ENCODE peak calls at places on chromosomes 7 and 10, in five cellular contexts. V, G, T, B and D are unnamed samples.

GRCh38 chr7:503575-504111 is 16.0 kb downstream of the PDGFA start:
- DNase-seq in V (peak), G (no peak), T (no peak), B (no peak), D (no peak)

GRCh38 chr10:122514045-122514840 is 46.3 kb upstream of the DMBT1 start:
- DNase-seq in V (no peak), G (no peak), T (no peak), B (no peak), D (no peak)

GRCh38 chr10:24344695-24345473 is 135.9 kb downstream of the KIAA1217 start:
- DNase-seq in V (no peak), G (no peak), T (no peak), B (no peak), D (no peak)

GRCh38 chr10:130541090-130541489 is 404.9 kb downstream of the GLRX3 start:
- DNase-seq in V (no peak), G (no peak), T (no peak), B (no peak), D (no peak)

GRCh38 chr10:107924458-107924857 is 760.0 kb upstream of the SORCS1 start:
- DNase-seq in V (no peak), G (no peak), T (no peak), B (no peak), D (no peak)

GRCh38 chr7:82051641-82052040 is 281.8 kb upstream of the HGF start:
- DNase-seq in V (no peak), G (no peak), T (no peak), B (no peak), D (no peak)

GRCh38 chr10:93552780-93553179 is 13.7 kb upstream of the FFAR4 start:
- DNase-seq in V (no peak), G (no peak), T (no peak), B (no peak), D (no peak)

GRCh38 chr7:91005024-91005423 is 259.2 kb upstream of the FZD1 start:
- DNase-seq in V (no peak), G (no peak), T (no peak), B (no peak), D (no peak)

GRCh38 chr7:120996983-120997334 is 8.4 kb downstream of the CPED1 start:
- DNase-seq in V (no peak), G (no peak), T (no peak), B (no peak), D (no peak)

DNA sequence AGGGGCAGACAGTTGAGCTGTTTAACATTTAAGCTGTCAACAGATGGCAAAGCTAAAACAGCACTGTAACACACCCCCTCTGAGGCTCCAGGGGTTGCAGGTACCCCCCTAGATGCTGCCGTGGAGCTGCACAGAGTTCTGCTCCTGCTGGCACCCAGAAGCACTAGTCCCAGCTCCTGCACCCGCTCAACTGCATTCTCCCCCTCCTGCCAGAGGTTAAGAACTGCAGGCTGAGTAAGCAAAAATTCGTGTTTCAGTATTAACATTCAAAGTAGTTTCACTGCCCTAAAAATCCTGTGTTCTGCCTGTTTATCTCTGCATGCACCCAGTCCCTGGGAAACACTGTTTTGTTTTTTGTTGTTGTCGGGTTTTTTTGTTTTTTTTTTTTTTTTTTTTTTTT is 790.8 kb upstream of the KCND2 start:
- DNase-seq in V (peak), G (peak), T (no peak), B (peak), D (no peak)
- TF ChIP-seq CTCF in V (peak), G (peak), T (peak), B (peak), D (no peak)

GRCh38 chr7:37141742-37142141 is 306.9 kb downstream of the ELMO1 start:
- DNase-seq in V (no peak), G (no peak), T (no peak), B (no peak), D (no peak)
- TF ChIP-seq CTCF in V (no peak), G (no peak), T (peak), B (no peak), D (peak)

GRCh38 chr10:61663466-61663865 is 737 bp downstream of the CABCOCO1 start:
- DNase-seq in V (no peak), G (no peak), T (no peak), B (no peak), D (no peak)

GRCh38 chr10:61664985-61665384 is 2.3 kb downstream of the CABCOCO1 start:
- DNase-seq in V (no peak), G (no peak), T (no peak), B (no peak), D (no peak)

GRCh38 chr10:61669849-61670248 is 7.1 kb downstream of the CABCOCO1 start:
- DNase-seq in V (no peak), G (no peak), T (no peak), B (no peak), D (no peak)

GRCh38 chr10:61673360-61673759 is 10.6 kb downstream of the CABCOCO1 start:
- DNase-seq in V (no peak), G (no peak), T (no peak), B (no peak), D (no peak)

GRCh38 chr10:61669161-61669755 is 6.5 kb downstream of the CABCOCO1 start:
- DNase-seq in V (no peak), G (no peak), T (no peak), B (no peak), D (no peak)
- TF ChIP-seq CTCF in V (no peak), G (no peak), T (no peak), B (peak), D (no peak)

DNA sequence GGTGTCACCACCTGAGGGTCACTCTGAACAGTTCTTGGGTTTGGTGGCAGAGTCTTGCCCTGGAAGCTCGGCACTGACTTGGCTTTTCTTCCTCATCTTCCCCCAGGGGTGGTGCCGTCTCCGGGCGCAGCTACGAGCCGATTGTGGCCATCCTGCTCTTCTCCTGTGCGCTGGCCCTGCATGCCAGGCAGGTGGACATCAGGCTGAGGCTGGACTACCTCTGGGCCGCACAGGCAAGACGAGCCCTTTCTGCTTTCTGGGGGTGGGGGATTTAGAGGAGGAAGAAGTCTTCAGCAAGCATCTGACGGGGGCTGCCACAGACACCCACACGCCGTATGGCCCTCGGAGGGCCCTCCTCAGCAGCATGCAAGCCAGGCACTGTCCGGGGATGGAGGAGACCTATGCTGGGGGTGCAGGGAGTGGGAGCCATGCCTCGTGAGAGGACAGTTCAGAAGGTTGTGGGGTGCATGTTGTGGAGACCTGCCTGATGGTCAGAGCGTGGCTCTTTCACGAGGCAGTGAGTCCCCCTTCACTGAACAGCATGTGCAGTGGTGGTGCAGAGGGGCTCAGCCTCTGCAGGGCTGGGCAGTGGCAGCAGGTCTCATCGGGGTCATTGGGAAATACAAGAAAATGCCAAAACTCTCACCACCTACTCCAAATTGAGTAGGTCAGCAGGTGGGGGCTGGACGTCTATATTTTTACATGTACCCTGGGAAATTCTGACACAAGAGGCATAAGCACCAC is 112.4 kb downstream of the ADCY1 start:
- DNase-seq in V (no peak), G (no peak), T (no peak), B (no peak), D (no peak)
- TF ChIP-seq CTCF in V (no peak), G (no peak), T (no peak), B (no peak), D (no peak)

GRCh38 chr7:99092064-99092720 is 51.7 kb downstream of the SMURF1 start:
- DNase-seq in V (peak), G (no peak), T (no peak), B (no peak), D (no peak)
- TF ChIP-seq CTCF in V (no peak), G (no peak), T (no peak), B (no peak), D (no peak)

GRCh38 chr10:48659790-48660189 is 24.9 kb upstream of the WDFY4 start:
- DNase-seq in V (no peak), G (no peak), T (no peak), B (no peak), D (no peak)
- TF ChIP-seq CTCF in V (no peak), G (peak), T (no peak), B (peak), D (no peak)

DNA sequence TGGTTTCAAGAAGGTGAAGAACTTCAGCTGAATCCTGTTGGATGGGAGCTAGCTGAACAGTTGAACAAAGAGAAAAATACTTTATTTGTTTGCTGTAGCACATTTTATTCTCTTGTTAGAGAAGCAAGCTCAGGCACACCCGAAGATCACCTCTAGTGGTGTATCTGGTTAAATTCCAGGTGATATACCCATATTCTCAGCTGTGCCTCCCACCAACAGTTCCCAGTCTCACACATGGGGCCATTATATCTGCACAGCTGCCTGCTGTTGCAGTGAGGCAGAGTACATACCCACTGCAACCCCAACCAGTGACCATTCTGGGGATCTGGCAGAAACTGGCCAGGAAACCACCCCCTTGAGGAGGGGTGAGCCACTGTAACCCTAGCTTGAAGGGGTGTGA is 9.2 kb downstream of the BTAF1 start:
- DNase-seq in V (no peak), G (no peak), T (no peak), B (no peak), D (no peak)
- TF ChIP-seq CTCF in V (no peak), G (no peak), T (no peak), B (peak), D (no peak)